ENCODE peak calls at places on chromosomes 4 and X, in seven cellular contexts. K, D, N, Q, W, V and C are unnamed samples.

GRCh38 chrX:96538104-96538725 is 146.4 kb upstream of the DIAPH2 start:
- DNase-seq in N (no peak), V (peak; percentile 58), Q (no peak), W (no peak), K (no peak), D (no peak), C (peak; percentile 51)

GRCh38 chrX:148649145-148649645 is 148.8 kb downstream of the AFF2 start:
- DNase-seq in Q (no peak), N (no peak), W (no peak), D (no peak), V (no peak), K (no peak), C (peak; percentile 10)

GRCh38 chr4:61202638-61203495 is 2.7 kb downstream of the ADGRL3 start:
- DNase-seq in W (peak; percentile 51), Q (peak; percentile 29), D (no peak), V (no peak), N (no peak), K (peak; percentile 79), C (peak; percentile 86)

GRCh38 chrX:43557792-43558191 is 98.3 kb upstream of the MAOA start:
- DNase-seq in Q (peak; percentile 15), V (peak; percentile 27), W (peak; percentile 45), D (peak; percentile 49), K (peak; percentile 54), N (no peak), C (peak; percentile 50)

GRCh38 chr4:148651991-148652390 is 209.8 kb upstream of the NR3C2 start:
- DNase-seq in K (no peak), D (no peak), N (no peak), V (peak; percentile 60), Q (no peak), W (no peak), C (peak; percentile 37)

GRCh38 chr4:148054275-148054674 is 322.4 kb downstream of the ARHGAP10 start:
- DNase-seq in D (no peak), Q (no peak), N (no peak), K (no peak), W (no peak), V (no peak), C (no peak)

GRCh38 chr4:52358855-52359254 is 300.2 kb downstream of the USP46 start:
- DNase-seq in W (no peak), D (no peak), Q (no peak), V (no peak), N (no peak), K (no peak), C (no peak)

GRCh38 chr4:5962416-5962815 is 55.8 kb downstream of the C4orf50 start:
- DNase-seq in N (no peak), Q (no peak), V (no peak), D (no peak), K (no peak), W (no peak), C (no peak)

GRCh38 chrX:9606971-9607370 is 142.1 kb downstream of the TBL1X start:
- DNase-seq in D (no peak), Q (no peak), W (no peak), K (no peak), N (no peak), V (no peak), C (no peak)

GRCh38 chrX:129733335-129733734 is 5.4 kb upstream of the XPNPEP2 start:
- DNase-seq in N (no peak), V (no peak), W (no peak), D (no peak), Q (no peak), K (no peak), C (no peak)
- H4K8ac ChIP-seq in N (no peak overlapping the region), V (no peak overlapping the region), W (no peak overlapping the region), D (no peak overlapping the region), Q (no peak overlapping the region), K (no peak overlapping the region), C (no peak overlapping the region)

GRCh38 chrX:10603612-10604011 is 16.8 kb downstream of the MID1 start:
- DNase-seq in W (no peak), V (no peak), D (no peak), N (no peak), K (no peak), Q (no peak), C (peak; percentile 95)

GRCh38 chrX:10612215-10612614 is 8.2 kb downstream of the MID1 start:
- DNase-seq in K (peak; percentile 52), V (no peak), Q (no peak), W (no peak), N (no peak), D (peak; percentile 84), C (no peak)

GRCh38 chrX:10607233-10607632 is 13.2 kb downstream of the MID1 start:
- DNase-seq in K (no peak), Q (no peak), N (no peak), V (no peak), D (no peak), W (no peak), C (no peak)

GRCh38 chrX:10611441-10612090 is 8.8 kb downstream of the MID1 start:
- DNase-seq in K (no peak), N (no peak), D (peak; percentile 27), W (no peak), Q (no peak), V (peak; percentile 6), C (no peak)

GRCh38 chrX:10608099-10608498 is 12.3 kb downstream of the MID1 start:
- DNase-seq in K (peak; percentile 33), N (no peak), W (no peak), Q (no peak), D (peak; percentile 90), V (no peak), C (no peak)
- H2AK5ac ChIP-seq in K (no peak overlapping the region), N (no peak overlapping the region), W (no peak overlapping the region), Q (no peak overlapping the region), D (no peak overlapping the region), V (no peak overlapping the region), C (no peak overlapping the region)

GRCh38 chr4:36327400-36327799 is 46.0 kb downstream of the DTHD1 start:
- DNase-seq in D (no peak), K (no peak), Q (no peak), N (no peak), W (no peak), V (no peak), C (no peak)
- H2BK5ac ChIP-seq in D (no peak overlapping the region), K (no peak overlapping the region), Q (no peak overlapping the region), N (no peak overlapping the region), W (no peak overlapping the region), V (no peak overlapping the region), C (no peak overlapping the region)

GRCh38 chrX:139063364-139063763 is 351.8 kb upstream of the FGF13 start:
- DNase-seq in K (no peak), N (no peak), Q (no peak), D (no peak), V (no peak), W (no peak), C (no peak)

GRCh38 chrX:139058831-139059495 is 347.4 kb upstream of the FGF13 start:
- DNase-seq in D (no peak), Q (no peak), V (no peak), K (no peak), W (no peak), N (no peak), C (no peak)
- H4K8ac ChIP-seq in D (no peak overlapping the region), Q (no peak overlapping the region), V (no peak overlapping the region), K (no peak overlapping the region), W (no peak overlapping the region), N (no peak overlapping the region), C (no peak overlapping the region)

DNA sequence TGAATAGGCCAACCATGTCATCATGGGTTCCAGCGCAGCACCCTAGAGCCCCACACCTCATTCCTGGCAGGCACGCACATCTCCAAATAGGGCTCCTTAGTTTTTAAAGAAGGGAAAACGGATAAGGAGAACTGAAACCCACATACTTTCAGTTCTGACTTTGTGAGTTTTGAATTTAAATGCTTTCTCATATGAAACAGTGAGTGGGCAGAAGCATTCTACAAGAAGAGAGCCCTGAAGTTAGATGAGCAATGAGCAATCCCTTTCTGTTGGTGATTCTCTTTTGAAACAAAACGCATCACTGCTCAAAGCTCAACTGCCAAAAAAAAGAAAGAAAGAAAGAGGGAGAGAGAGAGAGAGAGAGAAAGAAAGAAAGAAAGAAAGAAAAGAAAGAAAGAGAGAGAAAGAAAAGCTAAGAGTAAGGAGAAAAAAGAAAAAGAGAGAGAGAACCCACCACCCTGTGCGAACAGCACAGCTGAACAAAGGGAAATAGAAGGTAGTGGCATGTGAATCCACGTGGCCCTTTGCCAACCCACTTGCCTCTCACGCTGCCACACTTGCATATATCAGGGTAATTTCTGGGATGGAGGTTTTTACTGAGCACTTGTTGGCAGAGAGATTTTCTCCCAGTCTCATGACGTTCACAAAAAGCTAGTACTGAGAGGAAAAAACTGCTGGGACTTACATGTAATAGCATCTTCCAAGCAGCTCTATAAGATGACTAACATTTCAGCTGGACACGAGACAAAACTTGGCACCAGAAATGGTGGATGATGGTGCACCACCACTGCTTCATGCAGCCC is 31.0 kb downstream of the TMSB4X start:
- DNase-seq in W (no peak), D (peak; percentile 70), V (no peak), Q (no peak), N (no peak), K (no peak), C (no peak)
- H2AK5ac ChIP-seq in W (no peak overlapping the region), D (no peak overlapping the region), V (no peak overlapping the region), Q (no peak overlapping the region), N (no peak overlapping the region), K (no peak overlapping the region), C (no peak overlapping the region)

GRCh38 chrX:4182010-4182806 is 468.8 kb upstream of the PRKX start:
- DNase-seq in V (peak; percentile 57), Q (no peak), K (no peak), D (no peak), W (peak; percentile 71), N (peak; percentile 7), C (peak; percentile 61)
- H2BK5ac ChIP-seq in V (peak overlapping the region; percentile 56), Q (no peak overlapping the region), K (no peak overlapping the region), D (no peak overlapping the region), W (peak overlapping the region; percentile 69), N (peak overlapping the region; percentile 66), C (no peak overlapping the region)

DNA sequence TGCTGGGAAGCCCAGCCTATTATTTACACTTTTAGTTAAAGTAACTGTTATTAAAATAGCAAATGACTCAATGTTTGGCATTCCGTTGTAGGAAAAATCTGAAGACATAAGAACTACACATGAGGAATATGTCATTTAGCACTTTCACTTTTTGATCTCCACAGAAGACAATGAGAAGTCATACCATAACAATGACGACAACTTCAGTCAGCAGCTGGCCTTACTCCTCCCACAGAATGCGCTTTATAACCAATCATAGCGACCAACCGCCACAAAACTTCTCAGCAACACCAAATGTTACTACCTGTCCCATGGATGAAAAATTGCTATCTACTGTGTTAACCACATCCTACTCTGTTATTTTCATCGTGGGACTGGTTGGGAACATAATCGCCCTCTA is 6.7 kb downstream of the GPR34 start:
- DNase-seq in W (no peak), N (no peak), K (peak; percentile 28), Q (no peak), D (peak; percentile 74), V (peak; percentile 24), C (peak; percentile 30)
- H4K8ac ChIP-seq in W (no peak overlapping the region), N (no peak overlapping the region), K (no peak overlapping the region), Q (no peak overlapping the region), D (no peak overlapping the region), V (no peak overlapping the region), C (no peak overlapping the region)